ENCODE peak calls at places on chromosomes 2 and 18, in seven cellular contexts. I, B, O, L, C, E and P are unnamed samples.

GRCh38 chr2:96533292-96534073 is 3.1 kb upstream of the ARID5A start:
- DNase-seq in I (peak), B (no peak), O (peak), L (peak), C (no peak), E (peak), P (no peak)

GRCh38 chr18:3649559-3650426 is 199.8 kb downstream of the TGIF1 start:
- DNase-seq in I (peak), B (no peak), O (peak), L (no peak), C (peak), E (peak), P (no peak)

GRCh38 chr2:42914314-42914713 is 121.9 kb upstream of the HAAO start:
- DNase-seq in I (no peak), B (no peak), O (no peak), L (peak), C (no peak), E (no peak), P (no peak)

GRCh38 chr2:223797811-223798721 is 39.3 kb downstream of the AP1S3 start:
- DNase-seq in I (peak), B (peak), O (peak), L (peak), C (peak), E (peak), P (no peak)

GRCh38 chr2:19863303-19864041 is 38.3 kb downstream of the TTC32 start:
- DNase-seq in I (peak), B (peak), O (peak), L (peak), C (peak), E (peak), P (peak)

GRCh38 chr18:7980136-7980535 is 413.0 kb downstream of the PTPRM start:
- DNase-seq in I (no peak), B (peak), O (no peak), L (no peak), C (no peak), E (no peak), P (no peak)

GRCh38 chr2:54859997-54860701 is 136.7 kb downstream of the EML6 start:
- DNase-seq in I (peak), B (no peak), O (peak), L (no peak), C (peak), E (peak), P (no peak)

GRCh38 chr2:184197413-184197812 is 400.9 kb upstream of the ZNF804A start:
- DNase-seq in I (no peak), B (no peak), O (no peak), L (no peak), C (no peak), E (no peak), P (no peak)

GRCh38 chr2:33022989-33023731 is 76.4 kb downstream of the LTBP1 start:
- DNase-seq in I (peak), B (no peak), O (peak), L (peak), C (peak), E (peak), P (no peak)

GRCh38 chr2:41912766-41913165 is 135.1 kb upstream of the PKDCC start:
- DNase-seq in I (no peak), B (no peak), O (no peak), L (no peak), C (no peak), E (no peak), P (no peak)

GRCh38 chr2:140893685-140894084 is 1237.1 kb downstream of the LRP1B start:
- DNase-seq in I (peak), B (no peak), O (peak), L (no peak), C (no peak), E (peak), P (no peak)

GRCh38 chr2:224579411-224579810 is 5.8 kb downstream of the CUL3 start:
- DNase-seq in I (peak), B (no peak), O (peak), L (peak), C (no peak), E (peak), P (no peak)

GRCh38 chr2:83650156-83650555 is 808.9 kb downstream of the SUCLG1 start:
- DNase-seq in I (peak), B (no peak), O (peak), L (no peak), C (no peak), E (no peak), P (no peak)

GRCh38 chr2:161312996-161313395 is 4.8 kb downstream of the PSMD14 start:
- DNase-seq in I (no peak), B (no peak), O (peak), L (no peak), C (peak), E (peak), P (no peak)

GRCh38 chr2:197196737-197197136 is 113.8 kb downstream of the ANKRD44 start:
- DNase-seq in I (no peak), B (no peak), O (no peak), L (no peak), C (no peak), E (no peak), P (no peak)

GRCh38 chr2:234414591-234414990 is 82.3 kb downstream of the ARL4C start:
- DNase-seq in I (no peak), B (no peak), O (no peak), L (no peak), C (no peak), E (no peak), P (no peak)

GRCh38 chr2:237473474-237474453 is 13.3 kb upstream of the MLPH start:
- DNase-seq in I (peak), B (no peak), O (peak), L (no peak), C (no peak), E (peak), P (no peak)

GRCh38 chr2:241673189-241673663 is 13.4 kb downstream of the DTYMK start:
- DNase-seq in I (no peak), B (no peak), O (no peak), L (no peak), C (no peak), E (no peak), P (no peak)

GRCh38 chr2:23009545-23010149 is 375.3 kb upstream of the KLHL29 start:
- DNase-seq in I (peak), B (no peak), O (peak), L (no peak), C (no peak), E (peak), P (no peak)

GRCh38 chr2:135819211-135819610 is 17.8 kb downstream of the LCT start:
- DNase-seq in I (peak), B (peak), O (peak), L (peak), C (peak), E (peak), P (peak)

GRCh38 chr2:221402072-221402471 is 170.0 kb downstream of the EPHA4 start:
- DNase-seq in I (no peak), B (no peak), O (peak), L (no peak), C (no peak), E (peak), P (no peak)

GRCh38 chr2:19883971-19884720 is 17.6 kb downstream of the TTC32 start:
- DNase-seq in I (no peak), B (no peak), O (no peak), L (no peak), C (no peak), E (no peak), P (no peak)

GRCh38 chr2:11597538-11598225 is 63.8 kb downstream of the GREB1 start:
- DNase-seq in I (no peak), B (no peak), O (no peak), L (no peak), C (no peak), E (no peak), P (no peak)

DNA sequence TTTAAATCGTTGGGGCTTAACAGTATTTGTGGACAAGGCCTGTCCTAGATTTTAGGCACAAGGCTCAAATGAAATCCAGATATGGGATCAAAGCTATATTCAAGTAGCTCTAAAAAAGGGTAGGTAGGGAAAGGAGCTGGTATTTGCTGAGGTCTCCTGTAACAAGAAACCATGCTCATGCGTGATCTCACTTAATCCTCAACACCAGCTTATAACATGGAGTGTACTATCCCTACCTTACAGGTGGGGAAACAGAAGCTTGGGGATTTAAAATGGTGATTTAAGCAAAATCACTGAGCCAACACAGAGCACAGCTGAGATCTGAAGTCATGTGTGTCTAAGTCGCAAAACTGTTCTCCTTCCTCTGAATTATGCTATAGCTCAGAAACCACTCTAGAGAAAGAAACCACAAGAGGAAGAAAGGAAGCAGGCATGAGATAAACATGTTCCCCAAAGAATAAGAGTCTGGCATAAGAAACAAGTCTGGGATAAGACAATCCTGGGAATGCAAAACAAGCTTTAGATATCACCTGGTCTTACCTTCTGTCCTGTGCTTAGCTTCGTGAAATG is 43.1 kb downstream of the CYRIA start:
- DNase-seq in I (no peak), B (peak), O (no peak), L (no peak), C (no peak), E (peak), P (no peak)
- H3K4me2 ChIP-seq in I (no peak), B (peak), O (no peak), L (no peak), C (no peak), E (peak), P (no peak)

DNA sequence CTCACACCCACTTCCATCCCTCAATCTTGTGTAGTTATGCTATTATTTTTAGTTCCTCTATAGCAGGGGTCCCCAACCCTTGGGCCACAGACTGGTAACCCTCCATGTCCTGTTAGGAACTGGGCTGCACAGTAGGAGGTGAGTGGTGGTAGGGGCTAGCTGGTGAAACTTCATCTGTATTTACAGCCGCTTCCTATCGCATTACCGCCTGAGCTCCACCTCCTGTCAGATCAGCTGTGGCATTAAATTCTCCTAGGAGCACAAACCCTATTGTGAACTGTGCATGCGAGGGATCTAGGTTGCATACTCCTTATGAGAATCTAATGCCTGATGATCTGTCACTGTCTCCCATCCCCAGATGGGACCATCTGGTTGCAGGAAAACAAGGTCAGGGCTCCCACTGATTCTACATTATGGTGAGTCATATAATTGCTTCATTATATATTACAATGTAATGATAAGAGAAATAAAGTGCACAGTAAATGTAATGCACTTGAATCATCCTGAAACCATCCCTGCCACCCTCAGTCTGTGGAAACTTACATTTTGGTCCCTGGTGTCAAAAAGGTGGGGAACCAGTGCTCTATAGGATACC is 1.6 kb upstream of the RAB11FIP5 start:
- DNase-seq in I (peak), B (no peak), O (peak), L (no peak), C (no peak), E (peak), P (no peak)
- H3K4me2 ChIP-seq in I (no peak), B (no peak), O (peak), L (no peak), C (peak), E (no peak), P (no peak)

GRCh38 chr18:46910856-46911255 is 6.5 kb downstream of the PIAS2 start:
- DNase-seq in I (no peak), B (no peak), O (no peak), L (no peak), C (no peak), E (no peak), P (no peak)
- H3K4me2 ChIP-seq in I (no peak), B (no peak), O (no peak), L (no peak), C (no peak), E (no peak), P (no peak)

GRCh38 chr2:75622929-75623328 is 23.7 kb upstream of the MRPL19 start:
- DNase-seq in I (no peak), B (no peak), O (no peak), L (no peak), C (no peak), E (no peak), P (no peak)

GRCh38 chr2:75619992-75620740 is 26.4 kb upstream of the MRPL19 start:
- DNase-seq in I (no peak), B (no peak), O (peak), L (peak), C (no peak), E (no peak), P (no peak)

GRCh38 chr2:75621228-75621627 is 25.4 kb upstream of the MRPL19 start:
- DNase-seq in I (no peak), B (no peak), O (no peak), L (no peak), C (no peak), E (no peak), P (no peak)

GRCh38 chr2:75627902-75628504 is 18.6 kb upstream of the MRPL19 start:
- DNase-seq in I (peak), B (peak), O (peak), L (peak), C (peak), E (peak), P (peak)

GRCh38 chr2:75622500-75622899 is 24.1 kb upstream of the MRPL19 start:
- DNase-seq in I (no peak), B (no peak), O (peak), L (no peak), C (no peak), E (no peak), P (no peak)
- H3K4me2 ChIP-seq in I (no peak), B (no peak), O (no peak), L (no peak), C (no peak), E (no peak), P (no peak)

DNA sequence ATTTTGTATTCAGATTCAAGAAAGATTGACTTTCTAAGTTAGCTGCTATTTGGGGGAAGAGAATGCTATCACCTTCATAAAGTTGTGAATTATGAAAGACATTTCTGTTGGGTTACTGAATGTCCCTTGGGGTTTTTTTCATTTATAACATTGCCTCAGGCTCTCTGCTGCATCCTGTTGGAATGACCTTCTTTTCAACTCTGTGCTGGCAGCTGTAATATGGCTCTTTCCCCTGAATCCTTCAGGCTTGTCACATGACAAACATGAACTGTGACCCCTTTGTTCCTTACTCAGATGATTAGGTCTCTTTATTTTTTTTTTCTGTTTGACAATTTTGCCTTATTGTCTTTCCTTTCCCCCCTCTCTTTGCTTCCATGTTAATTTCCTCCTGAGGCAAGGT is 159.8 kb downstream of the TAF4B start:
- DNase-seq in I (peak), B (no peak), O (peak), L (peak), C (peak), E (peak), P (no peak)
- H3K4me2 ChIP-seq in I (no peak), B (no peak), O (peak), L (peak), C (peak), E (no peak), P (no peak)

GRCh38 chr2:160063895-160064577 is 1.6 kb upstream of the PLA2R1 start:
- DNase-seq in I (no peak), B (no peak), O (no peak), L (no peak), C (no peak), E (no peak), P (no peak)

GRCh38 chr2:160064916-160065315 is 2.5 kb upstream of the PLA2R1 start:
- DNase-seq in I (no peak), B (no peak), O (no peak), L (no peak), C (no peak), E (no peak), P (no peak)

GRCh38 chr2:160061533-160062282 is 707 bp downstream of the PLA2R1 start:
- DNase-seq in I (no peak), B (no peak), O (peak), L (peak), C (no peak), E (no peak), P (no peak)

GRCh38 chr2:160062283-160063005 is at the start of gene PLA2R1:
- DNase-seq in I (peak), B (no peak), O (peak), L (peak), C (peak), E (peak), P (no peak)

GRCh38 chr2:160063266-160063665 is 851 bp upstream of the PLA2R1 start:
- DNase-seq in I (no peak), B (no peak), O (peak), L (peak), C (no peak), E (no peak), P (no peak)
- H3K4me2 ChIP-seq in I (no peak), B (no peak), O (peak), L (peak), C (peak), E (no peak), P (no peak)

GRCh38 chr2:119289093-119289492 is 65.5 kb downstream of the STEAP3 start:
- DNase-seq in I (peak), B (no peak), O (no peak), L (no peak), C (no peak), E (no peak), P (no peak)

GRCh38 chr2:119292226-119292625 is 68.6 kb downstream of the STEAP3 start:
- DNase-seq in I (peak), B (no peak), O (no peak), L (no peak), C (no peak), E (peak), P (no peak)

GRCh38 chr2:119289642-119290041 is 66.0 kb downstream of the STEAP3 start:
- DNase-seq in I (no peak), B (no peak), O (no peak), L (no peak), C (no peak), E (no peak), P (no peak)

GRCh38 chr2:119291588-119292167 is 68.0 kb downstream of the STEAP3 start:
- DNase-seq in I (no peak), B (no peak), O (no peak), L (no peak), C (no peak), E (no peak), P (no peak)

DNA sequence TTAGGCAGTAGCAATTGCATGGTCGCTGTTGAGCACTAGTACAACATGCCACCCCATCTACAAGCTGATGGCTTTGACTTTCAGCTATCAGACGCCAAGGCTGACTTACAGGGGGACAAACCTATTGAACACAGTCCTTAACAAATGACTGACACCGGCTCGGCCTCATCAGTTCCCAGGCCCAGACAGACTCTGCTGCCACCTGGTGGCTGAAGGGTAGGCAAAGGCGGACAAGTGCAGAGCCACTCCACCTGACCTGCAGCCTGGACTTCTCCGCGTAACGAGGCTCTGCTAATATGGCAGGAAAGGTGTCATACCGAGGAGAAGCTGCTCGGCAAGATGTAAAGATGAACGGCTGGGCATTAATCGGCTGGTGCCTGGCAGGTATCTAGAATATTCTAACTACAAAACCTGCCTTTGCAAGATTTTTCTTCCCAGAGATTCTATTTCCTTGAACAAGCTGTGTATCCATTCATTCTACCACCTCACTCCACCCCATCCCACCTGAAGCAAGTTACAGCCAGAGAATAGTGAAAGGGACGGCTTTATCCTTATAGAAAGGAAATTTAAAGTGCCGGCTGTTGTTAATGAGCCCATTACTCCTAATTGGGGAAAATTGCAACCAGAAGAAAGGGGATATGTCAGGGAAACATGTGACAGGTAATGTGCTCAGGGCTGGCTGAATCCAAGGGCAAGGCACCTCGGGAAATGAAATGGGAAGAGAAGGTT is 67.4 kb downstream of the STEAP3 start:
- DNase-seq in I (peak), B (peak), O (peak), L (peak), C (peak), E (peak), P (peak)
- H3K4me2 ChIP-seq in I (no peak), B (no peak), O (no peak), L (no peak), C (peak), E (no peak), P (no peak)

GRCh38 chr2:29920130-29920577 is 1.2 kb downstream of the ALK start:
- DNase-seq in I (peak), B (no peak), O (peak), L (peak), C (peak), E (no peak), P (peak)
- H3K4me2 ChIP-seq in I (no peak), B (no peak), O (peak), L (no peak), C (peak), E (no peak), P (no peak)